ENCODE peak calls at places on chromosomes 16 and 17, in nine cellular contexts. Q is ELR; O is NCI-H1436; C is stimulated activated CD4-positive, alpha-beta T cell treated with anti-CD3 and anti-CD28 coated beads, Interleukin-4, amount 100 ng/mL, for 48 hours; S is stimulated activated CD8-positive, alpha-beta memory T cell treated with anti-CD3 and anti-CD28 coated beads, Interleukin-15, amount 100 ng/mL, for 1 hour; Z is EL; P is HEK293T; E is H9; F is cardiac fibroblast. T is an unnamed sample.

GRCh38 chr17:27323538-27324212 is 29.8 kb downstream of the WSB1 start:
- DNase-seq in Q (peak), O (peak), C (no peak), S (no peak), Z (peak), P (no peak), E (peak), F (peak), T (no peak)

GRCh38 chr16:54921229-54921824 is 9.3 kb upstream of the IRX5 start:
- DNase-seq in Q (no peak), O (peak), C (no peak), S (no peak), Z (peak), P (no peak), E (no peak), F (no peak), T (no peak)

GRCh38 chr16:51816929-51817328 is 665.9 kb upstream of the SALL1 start:
- DNase-seq in Q (peak), O (no peak), C (no peak), S (no peak), Z (no peak), P (no peak), E (no peak), F (peak), T (no peak)

GRCh38 chr17:81806461-81807209 is 2.7 kb downstream of the GCGR start:
- DNase-seq in Q (no peak), O (no peak), C (no peak), S (no peak), Z (no peak), P (no peak), E (no peak), F (no peak), T (no peak)

GRCh38 chr17:50027639-50028206 is 28.2 kb upstream of the ITGA3 start:
- DNase-seq in Q (peak), O (no peak), C (no peak), S (no peak), Z (peak), P (no peak), E (peak), F (peak), T (no peak)

GRCh38 chr16:24478401-24478800 is 61.0 kb upstream of the RBBP6 start:
- DNase-seq in Q (no peak), O (no peak), C (no peak), S (no peak), Z (no peak), P (no peak), E (no peak), F (no peak), T (no peak)

GRCh38 chr17:40883960-40884359 is 1.1 kb downstream of the KRT20 start:
- DNase-seq in Q (no peak), O (no peak), C (no peak), S (no peak), Z (no peak), P (no peak), E (no peak), F (no peak), T (no peak)

GRCh38 chr17:7445011-7445927 is at the start of gene CHRNB1:
- DNase-seq in Q (peak), O (peak), C (no peak), S (no peak), Z (peak), P (peak), E (peak), F (peak), T (no peak)

GRCh38 chr16:46696957-46697356 is 7.5 kb downstream of the ORC6 start:
- DNase-seq in Q (no peak), O (no peak), C (no peak), S (no peak), Z (no peak), P (no peak), E (no peak), F (no peak), T (no peak)

GRCh38 chr16:23026777-23027362 is 122.4 kb downstream of the USP31 start:
- DNase-seq in Q (peak), O (no peak), C (no peak), S (no peak), Z (peak), P (peak), E (peak), F (peak), T (no peak)

GRCh38 chr17:37051839-37052238 is 103.1 kb downstream of the AATF start:
- DNase-seq in Q (no peak), O (no peak), C (no peak), S (no peak), Z (no peak), P (no peak), E (no peak), F (no peak), T (no peak)

GRCh38 chr17:50955667-50956120 is 89.5 kb upstream of the TOB1 start:
- DNase-seq in Q (no peak), O (no peak), C (no peak), S (no peak), Z (no peak), P (no peak), E (no peak), F (no peak), T (no peak)

GRCh38 chr17:72640415-72641165 is 451.9 kb downstream of the SLC39A11 start:
- DNase-seq in Q (no peak), O (no peak), C (no peak), S (no peak), Z (no peak), P (no peak), E (no peak), F (peak), T (no peak)

GRCh38 chr17:27296427-27296979 is 2.6 kb downstream of the WSB1 start:
- DNase-seq in Q (peak), O (no peak), C (no peak), S (no peak), Z (peak), P (no peak), E (no peak), F (peak), T (no peak)

GRCh38 chr16:2856061-2856670 is 1.8 kb downstream of the PRSS22 start:
- DNase-seq in Q (no peak), O (peak), C (no peak), S (no peak), Z (no peak), P (peak), E (peak), F (no peak), T (no peak)

GRCh38 chr16:67389911-67390815 is 3.1 kb downstream of the TPPP3 start:
- DNase-seq in Q (no peak), O (no peak), C (no peak), S (no peak), Z (no peak), P (no peak), E (no peak), F (no peak), T (no peak)

GRCh38 chr17:44353656-44354331 is 8.7 kb downstream of the GRN start:
- DNase-seq in Q (peak), O (no peak), C (no peak), S (no peak), Z (peak), P (no peak), E (peak), F (no peak), T (no peak)

GRCh38 chr17:50550661-50551432 is 3.9 kb downstream of the SPATA20 start:
- DNase-seq in Q (peak), O (peak), C (no peak), S (no peak), Z (peak), P (peak), E (peak), F (peak), T (no peak)

GRCh38 chr17:9700136-9700535 is 54.8 kb downstream of the USP43 start:
- DNase-seq in Q (no peak), O (no peak), C (no peak), S (no peak), Z (no peak), P (no peak), E (no peak), F (no peak), T (no peak)

GRCh38 chr17:50102164-50102991 is 7.2 kb downstream of the PDK2 start:
- DNase-seq in Q (no peak), O (no peak), C (no peak), S (no peak), Z (no peak), P (no peak), E (no peak), F (peak), T (no peak)

GRCh38 chr17:45646288-45646988 is 137.7 kb upstream of the CRHR1 start:
- DNase-seq in Q (no peak), O (no peak), C (no peak), S (no peak), Z (no peak), P (no peak), E (peak), F (no peak), T (no peak)

GRCh38 chr16:59146140-59146539 is 412.0 kb upstream of the GOT2 start:
- DNase-seq in Q (no peak), O (no peak), C (no peak), S (no peak), Z (no peak), P (no peak), E (no peak), F (no peak), T (no peak)

GRCh38 chr17:17403899-17404576 is 72.8 kb upstream of the MED9 start:
- DNase-seq in Q (no peak), O (peak), C (peak), S (peak), Z (no peak), P (no peak), E (no peak), F (no peak), T (peak)

GRCh38 chr16:1961651-1962067 is 2.3 kb downstream of the NDUFB10 start:
- DNase-seq in Q (no peak), O (no peak), C (no peak), S (no peak), Z (peak), P (peak), E (no peak), F (no peak), T (no peak)

GRCh38 chr17:69154267-69154666 is 12.6 kb upstream of the ABCA6 start:
- DNase-seq in Q (no peak), O (no peak), C (no peak), S (no peak), Z (no peak), P (no peak), E (no peak), F (no peak), T (no peak)

GRCh38 chr17:58531661-58532554 is 17.5 kb upstream of the MTMR4 start:
- DNase-seq in Q (peak), O (peak), C (no peak), S (no peak), Z (peak), P (peak), E (peak), F (peak), T (peak)

GRCh38 chr16:4203748-4204147 is 38.1 kb downstream of the SRL start:
- DNase-seq in Q (no peak), O (no peak), C (no peak), S (no peak), Z (no peak), P (no peak), E (no peak), F (no peak), T (no peak)

GRCh38 chr16:11253009-11253994 is 2.7 kb downstream of the SOCS1 start:
- DNase-seq in Q (peak), O (no peak), C (no peak), S (no peak), Z (peak), P (no peak), E (no peak), F (no peak), T (no peak)

GRCh38 chr17:72561266-72561665 is 440.4 kb downstream of the SOX9 start:
- DNase-seq in Q (no peak), O (no peak), C (no peak), S (no peak), Z (no peak), P (no peak), E (no peak), F (no peak), T (no peak)

GRCh38 chr16:80804061-80804450 is 342 bp downstream of the CDYL2 start:
- DNase-seq in Q (peak), O (no peak), C (peak), S (no peak), Z (peak), P (no peak), E (peak), F (peak), T (peak)

GRCh38 chr17:69609495-69610315 is 195.2 kb downstream of the MAP2K6 start:
- DNase-seq in Q (peak), O (no peak), C (no peak), S (no peak), Z (peak), P (peak), E (peak), F (peak), T (no peak)

GRCh38 chr16:78821335-78821734 is 721.9 kb downstream of the WWOX start:
- DNase-seq in Q (no peak), O (no peak), C (no peak), S (no peak), Z (no peak), P (no peak), E (no peak), F (no peak), T (no peak)